ENCODE peak calls at places on chromosome 1, in ten cellular contexts. J is bronchial epithelial cell, M is psoas muscle, N is cardiac muscle cell, I is fibroblast of lung, T is transverse colon, L is stomach, D is heart left ventricle, R is hepatocyte, H is ascending aorta. O is an unnamed sample.

GRCh38 chr1:83552820-83553219 is 446.1 kb downstream of the TTLL7 start:
- DNase-seq in M (no peak), H (no peak), T (no peak), J (no peak), L (no peak), R (no peak), N (no peak), D (no peak), I (no peak), O (no peak)

GRCh38 chr1:105100102-105100501 is 1350.4 kb downstream of the AMY1C start:
- DNase-seq in L (no peak), I (no peak), J (no peak), T (no peak), R (no peak), D (no peak), M (no peak), H (no peak), N (no peak), O (no peak)

GRCh38 chr1:2049517-2050481 is at the start of gene PRKCZ:
- DNase-seq in D (peak; percentile 88), L (peak; percentile 97), J (peak; percentile 73), N (peak; percentile 95), M (peak; percentile 76), T (peak; percentile 97), H (peak; percentile 74), R (peak; percentile 97), I (peak; percentile 21), O (peak; percentile 91)

GRCh38 chr1:204323887-204324286 is 35.8 kb downstream of the PLEKHA6 start:
- DNase-seq in M (no peak), R (peak; percentile 85), T (no peak), L (no peak), D (no peak), N (peak; percentile 50), J (peak; percentile 93), I (peak; percentile 77), H (no peak), O (no peak)

GRCh38 chr1:9629445-9630201 is 21.9 kb upstream of the PIK3CD start:
- DNase-seq in R (no peak), M (peak; percentile 73), D (peak; percentile 74), T (peak; percentile 67), N (no peak), L (peak; percentile 46), J (no peak), H (peak; percentile 74), I (no peak), O (peak; percentile 89)

GRCh38 chr1:14968251-14968812 is 185.2 kb upstream of the TMEM51 start:
- DNase-seq in N (no peak), I (peak; percentile 91), J (peak; percentile 54), D (peak; percentile 52), R (peak; percentile 47), L (no peak), M (peak; percentile 67), T (no peak), H (peak; percentile 92), O (no peak)

GRCh38 chr1:244212792-244213475 is 161.9 kb downstream of the ZBTB18 start:
- DNase-seq in D (no peak), R (no peak), H (no peak), L (no peak), T (no peak), I (no peak), M (no peak), N (no peak), J (no peak), O (no peak)

GRCh38 chr1:50633465-50633864 is 210.2 kb upstream of the DMRTA2 start:
- DNase-seq in H (no peak), R (peak; percentile 8), M (no peak), L (no peak), J (no peak), T (no peak), N (peak; percentile 24), D (no peak), I (no peak), O (no peak)

GRCh38 chr1:19597463-19598309 is 46.4 kb upstream of the NBL1 start:
- DNase-seq in T (no peak), I (peak; percentile 50), R (peak; percentile 61), H (no peak), D (no peak), N (no peak), L (no peak), M (no peak), J (peak; percentile 35), O (no peak)

GRCh38 chr1:1239247-1239623 is 7.2 kb downstream of the B3GALT6 start:
- DNase-seq in L (no peak), D (no peak), N (no peak), M (no peak), J (no peak), T (no peak), R (no peak), H (no peak), I (no peak), O (no peak)

DNA sequence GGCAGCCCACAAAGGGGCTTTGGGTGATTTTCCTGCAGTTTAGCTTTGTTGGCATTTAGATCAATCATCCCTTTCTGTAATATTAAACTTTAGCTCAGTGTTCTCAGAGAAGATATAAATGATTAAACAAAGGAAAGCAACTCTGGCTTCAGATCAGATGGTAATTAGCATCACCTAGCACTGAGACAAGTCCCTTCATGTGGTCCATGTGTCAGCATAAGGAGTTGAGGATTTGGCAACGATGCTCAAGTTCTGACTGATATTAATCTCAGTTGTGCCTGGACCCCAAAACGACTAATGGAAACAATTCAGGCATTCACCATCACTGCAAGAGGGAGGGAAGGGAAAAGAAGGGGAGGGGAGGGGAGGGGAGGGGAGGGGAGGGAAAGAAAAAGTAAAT is 60.4 kb downstream of the SEC16B start:
- DNase-seq in T (no peak), H (no peak), R (no peak), M (no peak), L (no peak), I (no peak), J (peak; percentile 80), D (no peak), N (no peak), O (no peak)
- H3K4me3 ChIP-seq in T (no peak overlapping the region), H (no peak overlapping the region), R (no peak overlapping the region), M (no peak overlapping the region), L (no peak overlapping the region), I (no peak overlapping the region), J (no peak overlapping the region), D (no peak overlapping the region), N (no peak overlapping the region), O (no peak overlapping the region)

DNA sequence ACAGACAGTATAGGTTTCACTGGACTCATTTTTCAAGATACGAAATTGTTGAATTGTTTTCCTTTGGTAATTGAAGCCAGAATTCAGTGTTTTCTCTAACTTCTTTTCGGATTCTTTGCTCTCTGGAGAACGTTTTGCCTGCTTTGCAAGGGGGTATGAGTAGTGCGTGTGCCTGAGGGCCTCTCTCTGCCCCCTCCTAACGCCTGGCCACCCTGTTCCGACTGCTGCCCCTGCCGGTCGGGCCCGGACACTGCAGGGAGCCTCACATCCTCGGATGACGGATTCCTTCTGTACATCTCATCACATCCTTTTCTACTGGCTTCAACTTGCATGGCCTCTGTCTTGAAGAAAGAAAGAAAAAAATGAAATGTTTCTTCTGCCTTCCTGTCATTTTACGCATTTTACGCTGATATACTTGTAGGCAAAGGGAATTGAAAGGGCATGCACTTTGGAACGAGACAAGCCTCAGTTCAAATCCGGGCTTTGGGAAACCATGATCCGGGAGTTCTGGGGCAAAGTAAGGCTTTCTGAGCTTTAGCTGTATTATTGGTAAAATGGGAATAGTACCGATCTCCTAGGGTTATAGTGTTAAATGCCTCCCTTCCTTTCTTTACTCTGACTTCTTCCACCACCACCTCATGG is 65.1 kb downstream of the DISC1 start:
- DNase-seq in T (no peak), H (no peak), J (peak; percentile 66), N (peak; percentile 43), M (no peak), L (no peak), D (peak; percentile 48), R (peak; percentile 48), I (peak; percentile 62), O (peak; percentile 14)
- TF ChIP-seq CTCF in T (peak; percentile 15), H (peak; percentile 56), J (peak; percentile 86), N (peak; percentile 95), M (peak; percentile 12), L (no peak), D (peak; percentile 51), R (peak; percentile 55), I (peak; percentile 64), O (peak; percentile 52)

GRCh38 chr1:55170426-55170825 is 44.7 kb downstream of the USP24 start:
- DNase-seq in J (no peak), H (no peak), N (no peak), R (no peak), I (no peak), M (no peak), T (no peak), L (no peak), D (no peak), O (no peak)
- H3K36me3 ChIP-seq in J (peaks cover 1% of the 10 kb centered on the region), H (peaks cover 29% of the 10 kb centered on the region), N (peaks cover 10% of the 10 kb centered on the region), R (no peaks in the 10 kb centered on the region), I (no peaks in the 10 kb centered on the region), M (no peaks in the 10 kb centered on the region), T (no peaks in the 10 kb centered on the region), L (peaks cover 57% of the 10 kb centered on the region), D (no peaks in the 10 kb centered on the region), O (peaks cover 2% of the 10 kb centered on the region)

GRCh38 chr1:201945863-201946223 is 505 bp downstream of the LMOD1 start:
- DNase-seq in J (no peak), N (no peak), D (no peak), I (no peak), M (no peak), L (no peak), H (no peak), T (no peak), R (no peak), O (no peak)

GRCh38 chr1:201947697-201948008 is 1.3 kb upstream of the LMOD1 start:
- DNase-seq in M (no peak), H (no peak), T (no peak), L (no peak), R (no peak), I (no peak), D (no peak), N (no peak), J (no peak), O (no peak)

GRCh38 chr1:201944639-201945038 is 1.7 kb downstream of the LMOD1 start:
- DNase-seq in I (no peak), R (no peak), N (no peak), J (no peak), T (no peak), M (no peak), D (no peak), H (no peak), L (no peak), O (no peak)

GRCh38 chr1:201945157-201945556 is 1.2 kb downstream of the LMOD1 start:
- DNase-seq in J (no peak), R (no peak), H (no peak), D (no peak), N (peak; percentile 28), M (no peak), L (no peak), T (no peak), I (no peak), O (no peak)

GRCh38 chr1:201946224-201946908 is at the start of gene LMOD1:
- DNase-seq in R (peak; percentile 90), I (peak; percentile 98), L (peak; percentile 78), D (peak; percentile 89), T (peak; percentile 82), J (peak; percentile 45), N (peak; percentile 98), M (peak; percentile 92), H (peak; percentile 99), O (no peak)
- H3K4me3 ChIP-seq in R (peak within 1 kb of the TSS; percentile 21), I (peak within 1 kb of the TSS; percentile 24), L (peak within 1 kb of the TSS; percentile 62), D (peak within 1 kb of the TSS; percentile 54), T (peak within 1 kb of the TSS; percentile 40), J (no peak within 1 kb of the TSS), N (peak within 1 kb of the TSS; percentile 56), M (peak within 1 kb of the TSS; percentile 84), H (peak within 1 kb of the TSS; percentile 91), O (no peak within 1 kb of the TSS)

O was measured in GM06990.